ENCODE peak calls at places on chromosomes 16 and 17, in six cellular contexts. One of them, this sample, is unnamed.

GRCh38 chr16:57106767-57107166 is 14.4 kb downstream of the CPNE2 start:
- DNase-seq in thoracic aorta: no peak
- DNase-seq in fibroblast of lung: no peak
- DNase-seq in left cardiac atrium: peak; percentile 73
- DNase-seq in epithelial cell of esophagus: no peak
- DNase-seq in mammary epithelial cell: no peak
- DNase-seq in this sample: no peak

GRCh38 chr16:74721716-74722115 is 21.1 kb upstream of the MLKL start:
- DNase-seq in thoracic aorta: no peak
- DNase-seq in fibroblast of lung: no peak
- DNase-seq in left cardiac atrium: no peak
- DNase-seq in epithelial cell of esophagus: no peak
- DNase-seq in mammary epithelial cell: no peak
- DNase-seq in this sample: no peak

GRCh38 chr16:21560462-21560861 is 38.9 kb upstream of the METTL9 start:
- DNase-seq in thoracic aorta: no peak
- DNase-seq in fibroblast of lung: no peak
- DNase-seq in left cardiac atrium: no peak
- DNase-seq in epithelial cell of esophagus: no peak
- DNase-seq in mammary epithelial cell: no peak
- DNase-seq in this sample: no peak

GRCh38 chr17:39761861-39762496 is 24.2 kb downstream of the GRB7 start:
- DNase-seq in thoracic aorta: no peak
- DNase-seq in fibroblast of lung: no peak
- DNase-seq in left cardiac atrium: no peak
- DNase-seq in epithelial cell of esophagus: no peak
- DNase-seq in mammary epithelial cell: no peak
- DNase-seq in this sample: no peak

GRCh38 chr17:77471984-77472836 is 331.4 kb downstream of the SEC14L1 start:
- DNase-seq in thoracic aorta: no peak
- DNase-seq in fibroblast of lung: peak; percentile 90
- DNase-seq in left cardiac atrium: peak; percentile 49
- DNase-seq in epithelial cell of esophagus: peak; percentile 72
- DNase-seq in mammary epithelial cell: peak; percentile 76
- DNase-seq in this sample: no peak

GRCh38 chr17:74152591-74153455 is 50.7 kb upstream of the RPL38 start:
- DNase-seq in thoracic aorta: no peak
- DNase-seq in fibroblast of lung: no peak
- DNase-seq in left cardiac atrium: no peak
- DNase-seq in epithelial cell of esophagus: no peak
- DNase-seq in mammary epithelial cell: no peak
- DNase-seq in this sample: no peak

GRCh38 chr16:81598083-81598482 is 153.5 kb downstream of the CMIP start:
- DNase-seq in thoracic aorta: no peak
- DNase-seq in fibroblast of lung: no peak
- DNase-seq in left cardiac atrium: no peak
- DNase-seq in epithelial cell of esophagus: no peak
- DNase-seq in mammary epithelial cell: no peak
- DNase-seq in this sample: no peak

GRCh38 chr16:29663020-29663828 is at the start of gene SPN:
- DNase-seq in thoracic aorta: no peak
- DNase-seq in fibroblast of lung: no peak
- DNase-seq in left cardiac atrium: no peak
- DNase-seq in epithelial cell of esophagus: no peak
- DNase-seq in mammary epithelial cell: no peak
- DNase-seq in this sample: no peak

GRCh38 chr16:30131869-30132475 is 9.0 kb upstream of the MAPK3 start:
- DNase-seq in thoracic aorta: no peak
- DNase-seq in fibroblast of lung: no peak
- DNase-seq in left cardiac atrium: no peak
- DNase-seq in epithelial cell of esophagus: no peak
- DNase-seq in mammary epithelial cell: no peak
- DNase-seq in this sample: no peak

GRCh38 chr16:19289805-19290490 is 4.4 kb downstream of the CLEC19A start:
- DNase-seq in thoracic aorta: no peak
- DNase-seq in fibroblast of lung: no peak
- DNase-seq in left cardiac atrium: no peak
- DNase-seq in epithelial cell of esophagus: no peak
- DNase-seq in mammary epithelial cell: no peak
- DNase-seq in this sample: no peak

GRCh38 chr17:72143245-72143644 is 22.4 kb downstream of the SOX9 start:
- DNase-seq in thoracic aorta: no peak
- DNase-seq in fibroblast of lung: no peak
- DNase-seq in left cardiac atrium: no peak
- DNase-seq in epithelial cell of esophagus: no peak
- DNase-seq in mammary epithelial cell: no peak
- DNase-seq in this sample: no peak

GRCh38 chr17:80908206-80908605 is 83.4 kb upstream of the CHMP6 start:
- DNase-seq in thoracic aorta: no peak
- DNase-seq in fibroblast of lung: no peak
- DNase-seq in left cardiac atrium: no peak
- DNase-seq in epithelial cell of esophagus: no peak
- DNase-seq in mammary epithelial cell: no peak
- DNase-seq in this sample: no peak

This sample was measured in stimulated activated CD8-positive, alpha-beta memory T cell treated with anti-CD3 and anti-CD28 coated beads, Interleukin-4, amount 100 ng/mL, for 24 hours.